ENCODE peak calls at places on chromosomes 5 and 9, in four cellular contexts. One of them, this sample, is unnamed.
A peak's percentile ranks its signal among the peaks of the same experiment; 100 is the strongest.

GRCh38 chr9:33447404-33448158 is at the start of gene AQP3:
- DNase-seq in GM23248: peak; percentile 73
- DNase-seq in body of pancreas: peak; percentile 80
- DNase-seq in CD8-positive, alpha-beta memory T cell: peak; percentile 80
- DNase-seq in this sample: peak; percentile 85

GRCh38 chr9:81693639-81694378 is 4.5 kb upstream of the TLE1 start:
- DNase-seq in GM23248: peak; percentile 36
- DNase-seq in body of pancreas: no peak
- DNase-seq in CD8-positive, alpha-beta memory T cell: no peak
- DNase-seq in this sample: no peak

GRCh38 chr5:126016256-126016655 is 407.0 kb upstream of the GRAMD2B start:
- DNase-seq in GM23248: peak; percentile 7
- DNase-seq in body of pancreas: peak; percentile 19
- DNase-seq in CD8-positive, alpha-beta memory T cell: no peak
- DNase-seq in this sample: peak; percentile 59

GRCh38 chr5:154418344-154418820 is 27.4 kb upstream of the SAP30L start:
- DNase-seq in GM23248: no peak
- DNase-seq in body of pancreas: no peak
- DNase-seq in CD8-positive, alpha-beta memory T cell: no peak
- DNase-seq in this sample: no peak

GRCh38 chr9:75088646-75089368 is 493 bp downstream of the OSTF1 start:
- DNase-seq in GM23248: peak; percentile 87
- DNase-seq in body of pancreas: peak; percentile 83
- DNase-seq in CD8-positive, alpha-beta memory T cell: no peak
- DNase-seq in this sample: peak; percentile 88

GRCh38 chr5:139682016-139682975 is 34.1 kb downstream of the CXXC5 start:
- DNase-seq in GM23248: no peak
- DNase-seq in body of pancreas: no peak
- DNase-seq in CD8-positive, alpha-beta memory T cell: no peak
- DNase-seq in this sample: no peak

GRCh38 chr5:162607879-162608278 is 540.3 kb downstream of the GABRG2 start:
- DNase-seq in GM23248: no peak
- DNase-seq in body of pancreas: no peak
- DNase-seq in CD8-positive, alpha-beta memory T cell: no peak
- DNase-seq in this sample: no peak

GRCh38 chr9:123338710-123339665 is 17.0 kb upstream of the CRB2 start:
- DNase-seq in GM23248: no peak
- DNase-seq in body of pancreas: no peak
- DNase-seq in CD8-positive, alpha-beta memory T cell: peak; percentile 71
- DNase-seq in this sample: no peak

GRCh38 chr9:90344013-90344412 is 298.6 kb downstream of the DIRAS2 start:
- DNase-seq in GM23248: peak; percentile 4
- DNase-seq in body of pancreas: no peak
- DNase-seq in CD8-positive, alpha-beta memory T cell: no peak
- DNase-seq in this sample: no peak

GRCh38 chr9:21552244-21552825 is 70.2 kb upstream of the IFNE start:
- DNase-seq in GM23248: no peak
- DNase-seq in body of pancreas: no peak
- DNase-seq in CD8-positive, alpha-beta memory T cell: no peak
- DNase-seq in this sample: no peak

GRCh38 chr9:109315889-109316640 is 4.8 kb downstream of the EPB41L4B start:
- DNase-seq in GM23248: peak; percentile 99
- DNase-seq in body of pancreas: peak; percentile 99
- DNase-seq in CD8-positive, alpha-beta memory T cell: no peak
- DNase-seq in this sample: peak; percentile 80

GRCh38 chr5:5040712-5041111 is 99.4 kb upstream of the ADAMTS16 start:
- DNase-seq in GM23248: no peak
- DNase-seq in body of pancreas: no peak
- DNase-seq in CD8-positive, alpha-beta memory T cell: no peak
- DNase-seq in this sample: no peak

GRCh38 chr5:76785493-76785892 is 33.3 kb upstream of the F2RL1 start:
- DNase-seq in GM23248: peak; percentile 40
- DNase-seq in body of pancreas: no peak
- DNase-seq in CD8-positive, alpha-beta memory T cell: no peak
- DNase-seq in this sample: no peak

GRCh38 chr9:107648153-107648716 is 158.7 kb upstream of the KLF4 start:
- DNase-seq in GM23248: peak; percentile 52
- DNase-seq in body of pancreas: no peak
- DNase-seq in CD8-positive, alpha-beta memory T cell: no peak
- DNase-seq in this sample: peak; percentile 34

GRCh38 chr9:98259791-98260190 is 4.3 kb upstream of the TBC1D2 start:
- DNase-seq in GM23248: no peak
- DNase-seq in body of pancreas: no peak
- DNase-seq in CD8-positive, alpha-beta memory T cell: no peak
- DNase-seq in this sample: no peak

GRCh38 chr9:110133608-110134214 is 74.2 kb downstream of the C9orf152 start:
- DNase-seq in GM23248: peak; percentile 72
- DNase-seq in body of pancreas: no peak
- DNase-seq in CD8-positive, alpha-beta memory T cell: no peak
- DNase-seq in this sample: no peak

GRCh38 chr9:18447131-18447530 is 26.8 kb upstream of the ADAMTSL1 start:
- DNase-seq in GM23248: peak; percentile 65
- DNase-seq in body of pancreas: peak; percentile 15
- DNase-seq in CD8-positive, alpha-beta memory T cell: no peak
- DNase-seq in this sample: no peak

GRCh38 chr9:74285075-74285474 is 212.1 kb upstream of the RORB start:
- DNase-seq in GM23248: no peak
- DNase-seq in body of pancreas: no peak
- DNase-seq in CD8-positive, alpha-beta memory T cell: no peak
- DNase-seq in this sample: no peak

GRCh38 chr5:173825215-173825865 is 62.8 kb upstream of the CPEB4 start:
- DNase-seq in GM23248: peak; percentile 54
- DNase-seq in body of pancreas: no peak
- DNase-seq in CD8-positive, alpha-beta memory T cell: no peak
- DNase-seq in this sample: no peak

GRCh38 chr5:173826921-173827350 is 61.2 kb upstream of the CPEB4 start:
- DNase-seq in GM23248: no peak
- DNase-seq in body of pancreas: no peak
- DNase-seq in CD8-positive, alpha-beta memory T cell: no peak
- DNase-seq in this sample: no peak

GRCh38 chr5:173823274-173823644 is 64.9 kb upstream of the CPEB4 start:
- DNase-seq in GM23248: no peak
- DNase-seq in body of pancreas: no peak
- DNase-seq in CD8-positive, alpha-beta memory T cell: no peak
- DNase-seq in this sample: no peak

GRCh38 chr5:173826179-173826920 is 61.8 kb upstream of the CPEB4 start:
- DNase-seq in GM23248: no peak
- DNase-seq in body of pancreas: peak; percentile 47
- DNase-seq in CD8-positive, alpha-beta memory T cell: no peak
- DNase-seq in this sample: no peak

DNA sequence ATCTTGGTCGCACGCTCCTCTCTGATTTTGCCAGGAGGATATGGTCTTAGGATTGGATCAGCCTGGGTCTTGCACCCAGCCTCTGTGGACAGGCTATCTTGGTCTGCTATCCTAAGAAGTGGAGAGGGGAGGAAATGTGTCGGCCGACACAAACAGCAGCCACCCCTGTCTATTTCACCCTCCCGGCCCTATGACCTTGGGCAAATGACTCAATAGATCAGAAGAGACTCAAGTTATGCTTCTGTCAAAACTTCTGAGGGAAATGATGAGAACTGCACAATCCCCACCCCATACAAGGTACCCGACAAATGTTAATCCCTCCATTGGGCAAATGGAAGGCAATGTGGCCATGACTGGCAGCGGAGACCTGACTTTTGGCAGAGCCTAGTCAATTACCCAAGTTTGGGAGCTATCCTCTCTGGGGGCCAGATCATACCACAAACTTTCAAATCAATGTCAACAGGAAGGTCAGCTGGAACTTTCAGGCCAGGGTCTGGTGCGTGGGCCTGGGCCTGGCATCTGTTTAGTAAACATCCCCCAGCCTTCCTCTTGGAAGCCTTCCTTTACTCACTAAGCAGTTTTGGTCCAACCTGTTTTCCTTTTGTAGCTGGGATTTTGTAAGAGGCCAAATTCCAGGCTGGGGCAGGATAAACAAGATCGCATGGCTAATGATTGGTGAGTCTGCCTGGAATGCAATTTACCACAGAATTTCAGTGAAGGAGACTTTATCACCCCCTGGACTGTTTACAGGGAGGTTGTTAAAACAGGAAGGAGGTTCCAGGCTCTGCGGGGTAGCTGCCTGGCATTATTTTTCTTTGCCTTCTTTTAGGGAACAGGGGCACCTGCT is 64.2 kb upstream of the CPEB4 start:
- DNase-seq in GM23248: peak; percentile 86
- DNase-seq in body of pancreas: peak; percentile 64
- DNase-seq in CD8-positive, alpha-beta memory T cell: no peak
- DNase-seq in this sample: no peak
- H3K4me1 ChIP-seq in GM23248: peaks cover 13% of the 10 kb centered on the region
- H3K4me1 ChIP-seq in body of pancreas: peaks cover 48% of the 10 kb centered on the region
- H3K4me1 ChIP-seq in CD8-positive, alpha-beta memory T cell: no peaks in the 10 kb centered on the region
- H3K4me1 ChIP-seq in this sample: peaks cover 16% of the 10 kb centered on the region

GRCh38 chr9:117491491-117491890 is 76.6 kb upstream of the ASTN2 start:
- DNase-seq in GM23248: no peak
- DNase-seq in body of pancreas: peak; percentile 82
- DNase-seq in CD8-positive, alpha-beta memory T cell: no peak
- DNase-seq in this sample: no peak

GRCh38 chr9:117485176-117485575 is 70.3 kb upstream of the ASTN2 start:
- DNase-seq in GM23248: peak; percentile 26
- DNase-seq in body of pancreas: no peak
- DNase-seq in CD8-positive, alpha-beta memory T cell: no peak
- DNase-seq in this sample: no peak

GRCh38 chr9:117492476-117492875 is 77.6 kb upstream of the ASTN2 start:
- DNase-seq in GM23248: no peak
- DNase-seq in body of pancreas: no peak
- DNase-seq in CD8-positive, alpha-beta memory T cell: no peak
- DNase-seq in this sample: no peak

GRCh38 chr9:117487555-117488175 is 72.8 kb upstream of the ASTN2 start:
- DNase-seq in GM23248: peak; percentile 66
- DNase-seq in body of pancreas: peak; percentile 83
- DNase-seq in CD8-positive, alpha-beta memory T cell: no peak
- DNase-seq in this sample: peak; percentile 82

DNA sequence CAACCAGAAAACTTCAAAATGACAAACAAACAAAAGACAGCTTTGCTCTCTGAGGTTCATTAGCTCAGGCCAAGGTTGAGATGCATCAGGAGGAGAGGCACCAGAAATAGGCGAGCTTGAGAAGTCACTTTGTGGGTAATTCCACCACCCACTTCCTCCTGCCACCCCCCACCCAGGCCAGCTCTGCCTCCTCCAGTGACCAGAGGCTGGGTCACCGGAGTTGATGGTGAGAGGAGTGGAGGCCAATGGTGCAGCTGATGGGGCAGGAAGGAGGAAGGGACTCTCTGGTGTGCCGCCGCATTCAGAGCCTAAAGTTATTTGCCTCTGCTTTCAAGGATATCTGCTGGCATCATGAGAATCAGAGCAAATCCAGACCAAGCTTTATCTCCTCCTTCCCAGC is 73.8 kb upstream of the ASTN2 start:
- DNase-seq in GM23248: no peak
- DNase-seq in body of pancreas: no peak
- DNase-seq in CD8-positive, alpha-beta memory T cell: no peak
- DNase-seq in this sample: no peak
- H3K4me1 ChIP-seq in GM23248: no peaks in the 10 kb centered on the region
- H3K4me1 ChIP-seq in body of pancreas: peaks cover 23% of the 10 kb centered on the region
- H3K4me1 ChIP-seq in CD8-positive, alpha-beta memory T cell: no peaks in the 10 kb centered on the region
- H3K4me1 ChIP-seq in this sample: peaks cover 7% of the 10 kb centered on the region

DNA sequence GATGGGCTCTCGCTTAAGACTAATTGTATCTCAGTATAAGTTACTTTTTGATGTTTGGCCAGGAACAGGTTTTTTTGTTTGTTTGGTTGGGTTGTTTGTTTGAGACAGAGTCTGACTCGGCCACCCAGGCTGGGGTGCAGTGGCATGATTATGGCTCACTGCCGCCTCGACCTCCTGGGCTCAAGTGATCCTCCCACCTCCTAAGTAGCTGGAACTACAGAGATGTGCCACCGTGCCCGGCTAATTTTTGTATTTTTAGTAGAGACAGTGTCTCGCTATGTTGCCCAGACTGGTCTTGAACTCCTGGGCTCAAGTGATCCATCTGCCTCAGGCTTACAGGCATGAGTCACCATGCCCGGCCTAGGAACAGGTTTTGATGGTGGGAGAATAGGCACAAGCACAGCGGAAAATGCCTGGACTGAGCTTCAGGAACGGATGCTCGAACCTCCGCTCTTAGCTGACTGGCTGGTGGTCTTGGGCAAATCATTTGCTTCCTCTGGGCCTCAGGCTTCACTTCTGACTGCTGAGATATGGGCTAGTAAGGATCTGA is 11.4 kb upstream of the SYNPO start:
- DNase-seq in GM23248: no peak
- DNase-seq in body of pancreas: no peak
- DNase-seq in CD8-positive, alpha-beta memory T cell: no peak
- DNase-seq in this sample: no peak
- H3K4me1 ChIP-seq in GM23248: peaks cover 26% of the 10 kb centered on the region
- H3K4me1 ChIP-seq in body of pancreas: peaks cover 58% of the 10 kb centered on the region
- H3K4me1 ChIP-seq in CD8-positive, alpha-beta memory T cell: peaks cover 13% of the 10 kb centered on the region
- H3K4me1 ChIP-seq in this sample: peaks cover 49% of the 10 kb centered on the region

DNA sequence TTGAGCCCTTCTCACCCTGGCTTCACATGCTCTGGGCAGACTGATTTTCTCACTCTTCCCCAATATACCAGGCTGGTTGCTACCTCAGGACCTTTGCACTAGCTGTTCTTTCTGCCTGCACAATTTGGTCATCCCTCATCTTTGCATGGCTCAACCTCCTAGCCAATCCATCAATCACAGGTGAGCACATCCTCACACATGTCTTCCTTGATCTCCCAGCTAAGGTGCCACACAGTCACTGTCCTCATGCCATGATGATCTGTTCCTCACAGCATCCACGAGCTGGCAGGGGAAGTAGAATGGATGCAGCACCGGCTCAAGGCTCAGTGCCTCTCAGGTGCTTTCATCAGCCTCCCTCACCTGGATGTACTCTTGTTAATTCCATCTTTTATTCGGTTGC is 30.6 kb upstream of the S1PR3 start:
- DNase-seq in GM23248: no peak
- DNase-seq in body of pancreas: no peak
- DNase-seq in CD8-positive, alpha-beta memory T cell: no peak
- DNase-seq in this sample: no peak
- H3K4me1 ChIP-seq in GM23248: no peaks in the 10 kb centered on the region
- H3K4me1 ChIP-seq in body of pancreas: no peaks in the 10 kb centered on the region
- H3K4me1 ChIP-seq in CD8-positive, alpha-beta memory T cell: no peaks in the 10 kb centered on the region
- H3K4me1 ChIP-seq in this sample: no peaks in the 10 kb centered on the region

GRCh38 chr5:166562246-166562645 is 1729.2 kb upstream of the WWC1 start:
- DNase-seq in GM23248: no peak
- DNase-seq in body of pancreas: no peak
- DNase-seq in CD8-positive, alpha-beta memory T cell: no peak
- DNase-seq in this sample: no peak
- H3K4me1 ChIP-seq in GM23248: no peaks in the 10 kb centered on the region
- H3K4me1 ChIP-seq in body of pancreas: no peaks in the 10 kb centered on the region
- H3K4me1 ChIP-seq in CD8-positive, alpha-beta memory T cell: no peaks in the 10 kb centered on the region
- H3K4me1 ChIP-seq in this sample: no peaks in the 10 kb centered on the region

GRCh38 chr9:128067898-128068655 is at the start of gene SLC25A25:
- DNase-seq in GM23248: peak; percentile 99
- DNase-seq in body of pancreas: peak; percentile 100
- DNase-seq in CD8-positive, alpha-beta memory T cell: peak; percentile 100
- DNase-seq in this sample: peak; percentile 100
- H3K4me1 ChIP-seq in GM23248: peaks cover 40% of the 10 kb centered on the region
- H3K4me1 ChIP-seq in body of pancreas: peaks cover 60% of the 10 kb centered on the region
- H3K4me1 ChIP-seq in CD8-positive, alpha-beta memory T cell: peaks cover 62% of the 10 kb centered on the region
- H3K4me1 ChIP-seq in this sample: peaks cover 69% of the 10 kb centered on the region

DNA sequence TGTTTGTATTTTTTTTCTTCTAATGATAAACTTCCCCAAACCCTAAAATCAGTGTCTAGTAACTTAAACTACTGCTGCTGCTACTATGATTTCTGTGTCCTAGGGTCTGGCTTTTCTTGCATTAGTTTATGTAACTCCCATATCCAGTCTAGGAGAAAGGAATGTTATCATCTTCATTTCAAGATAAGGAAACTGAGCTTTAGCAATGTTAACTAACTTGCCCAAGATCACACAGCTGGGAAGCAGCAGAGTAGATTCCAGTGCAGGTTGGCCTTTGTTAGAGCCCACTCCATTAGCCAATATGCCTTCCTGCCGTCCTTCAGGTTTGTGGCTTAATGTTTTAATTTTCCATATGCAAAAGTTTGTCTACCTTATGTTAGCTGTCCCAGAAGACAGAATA is 10.4 kb downstream of the TMEM171 start:
- DNase-seq in GM23248: no peak
- DNase-seq in body of pancreas: no peak
- DNase-seq in CD8-positive, alpha-beta memory T cell: no peak
- DNase-seq in this sample: no peak
- H3K4me1 ChIP-seq in GM23248: no peaks in the 10 kb centered on the region
- H3K4me1 ChIP-seq in body of pancreas: peaks cover 10% of the 10 kb centered on the region
- H3K4me1 ChIP-seq in CD8-positive, alpha-beta memory T cell: no peaks in the 10 kb centered on the region
- H3K4me1 ChIP-seq in this sample: peaks cover 7% of the 10 kb centered on the region